ENCODE peak calls at places on chromosomes 6 and 20, in seven cellular contexts. B is activated naive CD4-positive, alpha-beta T cell; F is T-helper 2 cell; S is iPS-NIHi11; K is stimulated activated CD8-positive, alpha-beta memory T cell treated with anti-CD3 and anti-CD28 coated beads, Interleukin-7, amount 100 ng/mL, for 4 hours; N is T-cell; W is iPS DF 6.9. L is an unnamed sample.

GRCh38 chr20:667351-668034 is 8.1 kb downstream of the SCRT2 start:
- DNase-seq in F (peak; percentile 55), S (peak; percentile 76), W (no peak), K (peak; percentile 54), B (peak; percentile 28), N (peak; percentile 40), L (peak; percentile 27)

GRCh38 chr6:158109744-158110143 is 58.3 kb downstream of the SERAC1 start:
- DNase-seq in S (no peak), B (no peak), F (no peak), N (no peak), K (no peak), W (no peak), L (no peak)

GRCh38 chr6:27812805-27813626 is 99.2 kb downstream of the OR2B2 start:
- DNase-seq in W (no peak), B (no peak), N (no peak), S (no peak), F (no peak), K (no peak), L (no peak)

GRCh38 chr20:49690899-49691620 is 22.6 kb downstream of the B4GALT5 start:
- DNase-seq in B (no peak), W (no peak), S (no peak), F (no peak), N (no peak), K (no peak), L (no peak)

GRCh38 chr6:149983145-149983544 is 19.4 kb downstream of the ULBP1 start:
- DNase-seq in S (no peak), N (no peak), F (no peak), K (no peak), W (no peak), B (no peak), L (no peak)

GRCh38 chr6:116447052-116447451 is 14.1 kb upstream of the CALHM6 start:
- DNase-seq in F (no peak), N (no peak), K (no peak), S (no peak), W (no peak), B (no peak), L (no peak)

GRCh38 chr6:153092082-153093013 is 38.7 kb downstream of the RGS17 start:
- DNase-seq in W (no peak), S (no peak), K (no peak), N (no peak), B (no peak), F (no peak), L (peak; percentile 5)

GRCh38 chr6:137102050-137102848 is 57.5 kb upstream of the IL20RA start:
- DNase-seq in W (no peak), K (no peak), B (no peak), S (no peak), N (no peak), F (no peak), L (no peak)

GRCh38 chr20:57660510-57661199 is 40.4 kb upstream of the ZBP1 start:
- DNase-seq in W (no peak), F (no peak), S (no peak), N (no peak), B (no peak), K (no peak), L (peak; percentile 1)

GRCh38 chr20:37395411-37395800 is 49.5 kb downstream of the SRC start:
- DNase-seq in W (no peak), F (no peak), B (no peak), K (no peak), N (no peak), S (no peak), L (no peak)

GRCh38 chr20:63744158-63744557 is 4.6 kb downstream of the SLC2A4RG start:
- DNase-seq in K (no peak), N (no peak), B (no peak), S (no peak), W (no peak), F (no peak), L (no peak)

GRCh38 chr6:156780117-156780641 is 3.0 kb downstream of the ARID1B start:
- DNase-seq in F (no peak), K (peak; percentile 29), B (no peak), N (peak; percentile 53), S (peak; percentile 52), W (no peak), L (peak; percentile 40)

GRCh38 chr20:44807051-44807683 is 3.2 kb downstream of the RIMS4 start:
- DNase-seq in N (no peak), W (no peak), S (no peak), K (no peak), F (no peak), B (no peak), L (no peak)

GRCh38 chr6:13478525-13478962 is 8.9 kb downstream of the GFOD1 start:
- DNase-seq in N (no peak), S (no peak), B (no peak), K (no peak), W (no peak), F (no peak), L (no peak)

GRCh38 chr20:6769953-6770831 is 2.7 kb downstream of the BMP2 start:
- DNase-seq in K (no peak), W (no peak), N (no peak), S (peak; percentile 36), F (no peak), B (no peak), L (no peak)

GRCh38 chr20:13455713-13456112 is 183.0 kb downstream of the TASP1 start:
- DNase-seq in F (no peak), W (no peak), S (no peak), K (no peak), B (no peak), N (no peak), L (no peak)

GRCh38 chr6:42200035-42200434 is 5.3 kb upstream of the GUCA1B start:
- DNase-seq in K (no peak), F (no peak), N (no peak), B (no peak), W (no peak), S (no peak), L (no peak)

L was measured in T-helper 1 cell.